ENCODE peak calls at places on chromosomes 12 and 14, in nine cellular contexts. One of them, this sample, is unnamed.
A peak's percentile ranks its signal among the peaks of the same experiment; 100 is the strongest.

GRCh38 chr12:89690925-89691324 is 17.7 kb downstream of the ATP2B1 start:
- DNase-seq in heart right ventricle: no peak
- DNase-seq in ascending aorta: no peak
- DNase-seq in body of pancreas: no peak
- DNase-seq in dorsolateral prefrontal cortex: no peak
- DNase-seq in Caco-2: no peak
- DNase-seq in lower lobe of right lung: no peak
- DNase-seq in left ventricle myocardium inferior: no peak
- DNase-seq in IMR-90: peak; percentile 51
- DNase-seq in this sample: no peak

GRCh38 chr14:34063470-34064164 is 112.7 kb upstream of the EGLN3 start:
- DNase-seq in left ventricle myocardium inferior: peak; percentile 50
- DNase-seq in dorsolateral prefrontal cortex: no peak
- DNase-seq in ascending aorta: no peak
- DNase-seq in IMR-90: no peak
- DNase-seq in lower lobe of right lung: no peak
- DNase-seq in heart right ventricle: no peak
- DNase-seq in Caco-2: peak; percentile 25
- DNase-seq in body of pancreas: no peak
- DNase-seq in this sample: no peak

GRCh38 chr12:95203477-95203843 is 13.8 kb downstream of the FGD6 start:
- DNase-seq in Caco-2: no peak
- DNase-seq in ascending aorta: no peak
- DNase-seq in left ventricle myocardium inferior: no peak
- DNase-seq in heart right ventricle: no peak
- DNase-seq in lower lobe of right lung: no peak
- DNase-seq in IMR-90: no peak
- DNase-seq in dorsolateral prefrontal cortex: no peak
- DNase-seq in body of pancreas: no peak
- DNase-seq in this sample: no peak

GRCh38 chr12:95446511-95446910 is 27.4 kb upstream of the METAP2 start:
- DNase-seq in lower lobe of right lung: peak; percentile 51
- DNase-seq in Caco-2: peak; percentile 88
- DNase-seq in ascending aorta: no peak
- DNase-seq in left ventricle myocardium inferior: peak; percentile 46
- DNase-seq in heart right ventricle: peak; percentile 48
- DNase-seq in IMR-90: peak; percentile 7
- DNase-seq in body of pancreas: peak; percentile 28
- DNase-seq in dorsolateral prefrontal cortex: no peak
- DNase-seq in this sample: peak; percentile 20

GRCh38 chr14:23547924-23548323 is 3.6 kb downstream of the ZFHX2 start:
- DNase-seq in ascending aorta: no peak
- DNase-seq in left ventricle myocardium inferior: no peak
- DNase-seq in lower lobe of right lung: no peak
- DNase-seq in IMR-90: no peak
- DNase-seq in Caco-2: no peak
- DNase-seq in heart right ventricle: no peak
- DNase-seq in body of pancreas: no peak
- DNase-seq in dorsolateral prefrontal cortex: no peak
- DNase-seq in this sample: no peak

GRCh38 chr12:43104524-43104923 is 447.5 kb downstream of the ADAMTS20 start:
- DNase-seq in Caco-2: no peak
- DNase-seq in body of pancreas: no peak
- DNase-seq in IMR-90: peak; percentile 64
- DNase-seq in heart right ventricle: no peak
- DNase-seq in left ventricle myocardium inferior: no peak
- DNase-seq in dorsolateral prefrontal cortex: no peak
- DNase-seq in lower lobe of right lung: no peak
- DNase-seq in ascending aorta: no peak
- DNase-seq in this sample: peak; percentile 10

GRCh38 chr12:22744197-22744596 is 119.2 kb downstream of the ETNK1 start:
- DNase-seq in body of pancreas: no peak
- DNase-seq in left ventricle myocardium inferior: no peak
- DNase-seq in lower lobe of right lung: no peak
- DNase-seq in ascending aorta: no peak
- DNase-seq in dorsolateral prefrontal cortex: no peak
- DNase-seq in heart right ventricle: no peak
- DNase-seq in Caco-2: no peak
- DNase-seq in IMR-90: no peak
- DNase-seq in this sample: no peak

GRCh38 chr12:7638764-7639570 is 26.7 kb downstream of the APOBEC1 start:
- DNase-seq in heart right ventricle: peak; percentile 23
- DNase-seq in lower lobe of right lung: peak; percentile 77
- DNase-seq in ascending aorta: no peak
- DNase-seq in body of pancreas: peak; percentile 91
- DNase-seq in dorsolateral prefrontal cortex: peak; percentile 69
- DNase-seq in IMR-90: peak; percentile 76
- DNase-seq in left ventricle myocardium inferior: peak; percentile 33
- DNase-seq in Caco-2: peak; percentile 87
- DNase-seq in this sample: peak; percentile 83

GRCh38 chr12:24197517-24197916 is 248.0 kb upstream of the SOX5 start:
- DNase-seq in Caco-2: no peak
- DNase-seq in heart right ventricle: no peak
- DNase-seq in IMR-90: no peak
- DNase-seq in lower lobe of right lung: no peak
- DNase-seq in dorsolateral prefrontal cortex: no peak
- DNase-seq in left ventricle myocardium inferior: no peak
- DNase-seq in body of pancreas: no peak
- DNase-seq in ascending aorta: no peak
- DNase-seq in this sample: no peak

GRCh38 chr12:24200013-24200412 is 250.5 kb upstream of the SOX5 start:
- DNase-seq in body of pancreas: no peak
- DNase-seq in Caco-2: no peak
- DNase-seq in lower lobe of right lung: no peak
- DNase-seq in dorsolateral prefrontal cortex: no peak
- DNase-seq in left ventricle myocardium inferior: no peak
- DNase-seq in heart right ventricle: no peak
- DNase-seq in IMR-90: no peak
- DNase-seq in ascending aorta: no peak
- DNase-seq in this sample: no peak

GRCh38 chr12:24201258-24201970 is 251.9 kb upstream of the SOX5 start:
- DNase-seq in body of pancreas: no peak
- DNase-seq in Caco-2: no peak
- DNase-seq in lower lobe of right lung: no peak
- DNase-seq in ascending aorta: no peak
- DNase-seq in heart right ventricle: no peak
- DNase-seq in left ventricle myocardium inferior: no peak
- DNase-seq in dorsolateral prefrontal cortex: no peak
- DNase-seq in IMR-90: no peak
- DNase-seq in this sample: no peak

GRCh38 chr12:24198070-24198469 is 248.6 kb upstream of the SOX5 start:
- DNase-seq in dorsolateral prefrontal cortex: no peak
- DNase-seq in body of pancreas: no peak
- DNase-seq in ascending aorta: no peak
- DNase-seq in IMR-90: peak; percentile 47
- DNase-seq in heart right ventricle: no peak
- DNase-seq in lower lobe of right lung: no peak
- DNase-seq in left ventricle myocardium inferior: no peak
- DNase-seq in Caco-2: no peak
- DNase-seq in this sample: peak; percentile 5

DNA sequence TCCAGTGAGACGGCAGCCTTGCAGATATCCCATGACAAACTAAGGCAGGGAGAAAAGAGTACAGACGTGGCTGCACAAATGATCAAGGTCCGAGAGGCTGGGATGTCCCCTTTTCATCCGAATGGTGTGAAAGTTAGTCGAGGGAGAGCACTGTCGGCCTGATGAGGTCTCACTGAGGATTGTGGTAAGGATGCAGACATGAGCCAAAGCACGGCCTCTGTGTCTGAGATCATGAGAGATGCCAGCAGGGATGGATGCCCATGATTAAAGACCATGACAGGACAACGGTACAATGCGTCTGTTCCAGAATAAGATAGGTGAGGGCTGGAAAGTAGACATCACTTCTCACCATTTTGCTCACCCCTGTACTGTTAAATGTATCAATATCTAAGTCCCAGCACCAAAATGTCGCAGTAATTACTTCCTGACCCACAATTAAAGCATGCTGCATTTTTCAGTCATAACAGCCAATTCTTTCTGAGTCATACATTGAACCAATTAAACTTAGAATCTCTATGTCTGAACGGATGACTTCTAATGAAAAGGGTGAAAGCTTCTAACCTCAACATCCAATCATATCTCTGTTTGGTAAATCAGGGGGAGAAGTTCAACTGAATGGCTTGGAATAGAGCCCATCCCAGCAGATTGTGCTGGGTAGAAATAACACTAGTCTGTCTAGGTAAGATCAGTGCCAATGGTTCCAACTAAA is 249.6 kb upstream of the SOX5 start:
- DNase-seq in body of pancreas: no peak
- DNase-seq in ascending aorta: no peak
- DNase-seq in dorsolateral prefrontal cortex: no peak
- DNase-seq in heart right ventricle: no peak
- DNase-seq in left ventricle myocardium inferior: no peak
- DNase-seq in lower lobe of right lung: no peak
- DNase-seq in IMR-90: no peak
- DNase-seq in Caco-2: no peak
- DNase-seq in this sample: peak; percentile 8
- H3K4me3 ChIP-seq in body of pancreas: no peak overlapping the region
- H3K4me3 ChIP-seq in ascending aorta: no peak overlapping the region
- H3K4me3 ChIP-seq in dorsolateral prefrontal cortex: no peak overlapping the region
- H3K4me3 ChIP-seq in heart right ventricle: no peak overlapping the region
- H3K4me3 ChIP-seq in left ventricle myocardium inferior: no peak overlapping the region
- H3K4me3 ChIP-seq in lower lobe of right lung: no peak overlapping the region
- H3K4me3 ChIP-seq in IMR-90: no peak overlapping the region
- H3K4me3 ChIP-seq in Caco-2: no peak overlapping the region
- H3K4me3 ChIP-seq in this sample: no peak overlapping the region

DNA sequence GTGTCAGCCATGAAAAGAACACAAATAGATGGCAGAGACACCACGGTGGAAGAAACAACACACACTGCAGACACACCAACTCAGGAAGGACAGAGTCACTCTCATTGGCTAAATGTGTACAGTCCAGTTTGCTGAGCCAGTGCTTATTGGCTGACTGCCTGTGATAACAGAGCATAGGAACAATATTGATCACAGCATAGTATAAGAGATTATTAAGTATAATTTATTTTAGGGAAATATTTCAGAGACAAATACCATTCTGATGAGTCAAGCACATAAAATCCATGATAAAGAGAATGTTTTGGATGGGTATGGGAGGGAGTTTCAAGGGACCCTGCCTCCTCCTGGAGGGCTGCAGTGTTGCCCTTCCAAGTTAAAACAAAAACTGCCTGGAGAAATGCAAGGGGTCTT is 50.9 kb downstream of the BTG1 start:
- DNase-seq in ascending aorta: no peak
- DNase-seq in body of pancreas: no peak
- DNase-seq in Caco-2: no peak
- DNase-seq in IMR-90: peak; percentile 30
- DNase-seq in heart right ventricle: no peak
- DNase-seq in dorsolateral prefrontal cortex: no peak
- DNase-seq in left ventricle myocardium inferior: no peak
- DNase-seq in lower lobe of right lung: no peak
- DNase-seq in this sample: no peak
- TF ChIP-seq CTCF in ascending aorta: no peak
- TF ChIP-seq CTCF in body of pancreas: no peak
- TF ChIP-seq CTCF in Caco-2: no peak
- TF ChIP-seq CTCF in IMR-90: peak; percentile 17
- TF ChIP-seq CTCF in heart right ventricle: no peak
- TF ChIP-seq CTCF in dorsolateral prefrontal cortex: no peak
- TF ChIP-seq CTCF in left ventricle myocardium inferior: no peak
- TF ChIP-seq CTCF in lower lobe of right lung: no peak
- TF ChIP-seq CTCF in this sample: peak; percentile 29

GRCh38 chr12:108685469-108686247 is 45.7 kb downstream of the CORO1C start:
- DNase-seq in lower lobe of right lung: no peak
- DNase-seq in body of pancreas: no peak
- DNase-seq in dorsolateral prefrontal cortex: no peak
- DNase-seq in heart right ventricle: no peak
- DNase-seq in left ventricle myocardium inferior: no peak
- DNase-seq in ascending aorta: no peak
- DNase-seq in IMR-90: no peak
- DNase-seq in Caco-2: no peak
- DNase-seq in this sample: no peak
- H3K4me3 ChIP-seq in lower lobe of right lung: no peak overlapping the region
- H3K4me3 ChIP-seq in body of pancreas: no peak overlapping the region
- H3K4me3 ChIP-seq in dorsolateral prefrontal cortex: no peak overlapping the region
- H3K4me3 ChIP-seq in heart right ventricle: no peak overlapping the region
- H3K4me3 ChIP-seq in left ventricle myocardium inferior: no peak overlapping the region
- H3K4me3 ChIP-seq in ascending aorta: no peak overlapping the region
- H3K4me3 ChIP-seq in IMR-90: no peak overlapping the region
- H3K4me3 ChIP-seq in Caco-2: no peak overlapping the region
- H3K4me3 ChIP-seq in this sample: no peak overlapping the region

GRCh38 chr12:76080017-76080728 is 4.3 kb downstream of the NAP1L1 start:
- DNase-seq in lower lobe of right lung: no peak
- DNase-seq in left ventricle myocardium inferior: no peak
- DNase-seq in IMR-90: peak; percentile 74
- DNase-seq in ascending aorta: no peak
- DNase-seq in body of pancreas: no peak
- DNase-seq in dorsolateral prefrontal cortex: no peak
- DNase-seq in heart right ventricle: no peak
- DNase-seq in Caco-2: no peak
- DNase-seq in this sample: peak; percentile 88

GRCh38 chr12:76078748-76079147 is 5.7 kb downstream of the NAP1L1 start:
- DNase-seq in heart right ventricle: no peak
- DNase-seq in body of pancreas: no peak
- DNase-seq in ascending aorta: no peak
- DNase-seq in lower lobe of right lung: no peak
- DNase-seq in Caco-2: no peak
- DNase-seq in IMR-90: no peak
- DNase-seq in dorsolateral prefrontal cortex: no peak
- DNase-seq in left ventricle myocardium inferior: no peak
- DNase-seq in this sample: no peak

GRCh38 chr12:76083246-76083735 is 1.2 kb downstream of the NAP1L1 start:
- DNase-seq in lower lobe of right lung: peak; percentile 30
- DNase-seq in dorsolateral prefrontal cortex: no peak
- DNase-seq in body of pancreas: no peak
- DNase-seq in ascending aorta: no peak
- DNase-seq in heart right ventricle: no peak
- DNase-seq in Caco-2: no peak
- DNase-seq in left ventricle myocardium inferior: no peak
- DNase-seq in IMR-90: no peak
- DNase-seq in this sample: no peak

GRCh38 chr12:76081909-76082308 is 2.6 kb downstream of the NAP1L1 start:
- DNase-seq in dorsolateral prefrontal cortex: no peak
- DNase-seq in left ventricle myocardium inferior: no peak
- DNase-seq in body of pancreas: no peak
- DNase-seq in lower lobe of right lung: no peak
- DNase-seq in IMR-90: no peak
- DNase-seq in heart right ventricle: no peak
- DNase-seq in Caco-2: no peak
- DNase-seq in ascending aorta: no peak
- DNase-seq in this sample: no peak

DNA sequence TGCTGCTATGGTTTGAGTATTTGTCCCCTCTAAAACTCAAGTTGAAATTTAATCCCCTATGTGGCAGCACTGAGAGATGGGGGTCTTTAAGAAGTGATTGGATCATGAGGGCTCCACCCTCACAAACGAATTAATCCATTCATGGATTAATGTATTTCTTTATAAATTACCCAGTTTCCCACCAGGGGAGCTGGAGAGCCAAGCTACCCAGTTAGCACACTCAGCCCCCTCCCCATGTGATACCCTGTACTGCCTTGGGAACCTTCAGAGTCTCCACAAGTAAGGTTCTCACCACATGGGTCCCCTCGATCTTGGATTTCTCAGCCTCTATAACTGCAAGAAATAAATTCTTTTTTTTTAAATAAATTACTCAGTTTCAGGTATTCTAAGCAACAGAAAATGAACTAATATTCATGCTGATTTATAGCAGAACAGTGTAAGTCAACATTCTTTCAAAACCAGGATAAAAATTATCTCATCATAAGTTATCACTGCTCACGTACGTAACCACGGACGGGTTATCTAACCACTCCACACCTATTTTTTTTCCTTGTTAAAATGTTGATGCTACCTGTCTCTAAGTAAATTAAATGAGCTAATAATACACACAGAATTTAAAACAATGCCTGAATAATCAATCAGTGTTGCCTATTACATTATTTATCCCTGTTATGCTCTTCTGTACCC is 3.6 kb downstream of the NAP1L1 start:
- DNase-seq in ascending aorta: no peak
- DNase-seq in Caco-2: peak; percentile 32
- DNase-seq in dorsolateral prefrontal cortex: no peak
- DNase-seq in body of pancreas: no peak
- DNase-seq in lower lobe of right lung: no peak
- DNase-seq in IMR-90: no peak
- DNase-seq in left ventricle myocardium inferior: no peak
- DNase-seq in heart right ventricle: no peak
- DNase-seq in this sample: peak; percentile 9
- TF ChIP-seq CTCF in ascending aorta: no peak
- TF ChIP-seq CTCF in Caco-2: no peak
- TF ChIP-seq CTCF in dorsolateral prefrontal cortex: no peak
- TF ChIP-seq CTCF in body of pancreas: no peak
- TF ChIP-seq CTCF in lower lobe of right lung: no peak
- TF ChIP-seq CTCF in IMR-90: peak; percentile 37
- TF ChIP-seq CTCF in left ventricle myocardium inferior: no peak
- TF ChIP-seq CTCF in heart right ventricle: no peak
- TF ChIP-seq CTCF in this sample: peak; percentile 41